ENCODE peak calls at places on chromosomes 13 and 19, in ten cellular contexts. One of them, this sample, is unnamed.

GRCh38 chr19:58319241-58319640 is 7.6 kb upstream of the ZSCAN22 start:
- DNase-seq in thyroid gland: no peak
- DNase-seq in HCT116: no peak
- DNase-seq in body of pancreas: no peak
- DNase-seq in GM12878: no peak
- DNase-seq in endothelial cell of umbilical vein: no peak
- DNase-seq in esophagus squamous epithelium: no peak
- DNase-seq in heart left ventricle: no peak
- DNase-seq in transverse colon: no peak
- DNase-seq in stomach: no peak
- DNase-seq in this sample: no peak

GRCh38 chr19:38671654-38672053 is 24.2 kb downstream of the ACTN4 start:
- DNase-seq in thyroid gland: no peak
- DNase-seq in HCT116: no peak
- DNase-seq in body of pancreas: no peak
- DNase-seq in GM12878: no peak
- DNase-seq in endothelial cell of umbilical vein: peak; percentile 68
- DNase-seq in esophagus squamous epithelium: no peak
- DNase-seq in heart left ventricle: peak; percentile 41
- DNase-seq in transverse colon: no peak
- DNase-seq in stomach: no peak
- DNase-seq in this sample: no peak

GRCh38 chr13:110541526-110541920 is 20.0 kb downstream of the RAB20 start:
- DNase-seq in thyroid gland: no peak
- DNase-seq in HCT116: no peak
- DNase-seq in body of pancreas: no peak
- DNase-seq in GM12878: no peak
- DNase-seq in endothelial cell of umbilical vein: no peak
- DNase-seq in esophagus squamous epithelium: no peak
- DNase-seq in heart left ventricle: no peak
- DNase-seq in transverse colon: no peak
- DNase-seq in stomach: peak; percentile 51
- DNase-seq in this sample: no peak

GRCh38 chr19:43620061-43621001 is 902 bp upstream of the ZNF428 start:
- DNase-seq in thyroid gland: no peak
- DNase-seq in HCT116: no peak
- DNase-seq in body of pancreas: no peak
- DNase-seq in GM12878: no peak
- DNase-seq in endothelial cell of umbilical vein: no peak
- DNase-seq in esophagus squamous epithelium: no peak
- DNase-seq in heart left ventricle: no peak
- DNase-seq in transverse colon: no peak
- DNase-seq in stomach: no peak
- DNase-seq in this sample: no peak

GRCh38 chr13:90868321-90868920 is 479.1 kb upstream of the MIR17HG start:
- DNase-seq in thyroid gland: peak; percentile 20
- DNase-seq in HCT116: peak; percentile 8
- DNase-seq in body of pancreas: peak; percentile 26
- DNase-seq in GM12878: no peak
- DNase-seq in endothelial cell of umbilical vein: peak; percentile 23
- DNase-seq in esophagus squamous epithelium: no peak
- DNase-seq in heart left ventricle: no peak
- DNase-seq in transverse colon: no peak
- DNase-seq in stomach: no peak
- DNase-seq in this sample: no peak

GRCh38 chr19:35348909-35349611 is 1.4 kb downstream of the FFAR1 start:
- DNase-seq in thyroid gland: no peak
- DNase-seq in HCT116: no peak
- DNase-seq in body of pancreas: no peak
- DNase-seq in GM12878: no peak
- DNase-seq in endothelial cell of umbilical vein: no peak
- DNase-seq in esophagus squamous epithelium: no peak
- DNase-seq in heart left ventricle: no peak
- DNase-seq in transverse colon: no peak
- DNase-seq in stomach: no peak
- DNase-seq in this sample: no peak

GRCh38 chr13:109715902-109716301 is 70.5 kb downstream of the IRS2 start:
- DNase-seq in thyroid gland: no peak
- DNase-seq in HCT116: no peak
- DNase-seq in body of pancreas: no peak
- DNase-seq in GM12878: no peak
- DNase-seq in endothelial cell of umbilical vein: no peak
- DNase-seq in esophagus squamous epithelium: no peak
- DNase-seq in heart left ventricle: no peak
- DNase-seq in transverse colon: no peak
- DNase-seq in stomach: no peak
- DNase-seq in this sample: no peak

GRCh38 chr19:44757735-44758505 is 9.4 kb downstream of the BCL3 start:
- DNase-seq in thyroid gland: peak; percentile 66
- DNase-seq in HCT116: no peak
- DNase-seq in body of pancreas: peak; percentile 56
- DNase-seq in GM12878: no peak
- DNase-seq in endothelial cell of umbilical vein: peak; percentile 53
- DNase-seq in esophagus squamous epithelium: no peak
- DNase-seq in heart left ventricle: peak; percentile 87
- DNase-seq in transverse colon: peak; percentile 40
- DNase-seq in stomach: peak; percentile 61
- DNase-seq in this sample: peak; percentile 67

GRCh38 chr13:76991432-76991795 is 467 bp upstream of the CLN5 start:
- DNase-seq in thyroid gland: no peak
- DNase-seq in HCT116: no peak
- DNase-seq in body of pancreas: no peak
- DNase-seq in GM12878: peak; percentile 35
- DNase-seq in endothelial cell of umbilical vein: no peak
- DNase-seq in esophagus squamous epithelium: peak; percentile 44
- DNase-seq in heart left ventricle: no peak
- DNase-seq in transverse colon: peak; percentile 54
- DNase-seq in stomach: peak; percentile 42
- DNase-seq in this sample: peak; percentile 30

GRCh38 chr19:47210689-47211316 is 20.2 kb downstream of the BBC3 start:
- DNase-seq in thyroid gland: peak; percentile 77
- DNase-seq in HCT116: no peak
- DNase-seq in body of pancreas: peak; percentile 85
- DNase-seq in GM12878: no peak
- DNase-seq in endothelial cell of umbilical vein: peak; percentile 91
- DNase-seq in esophagus squamous epithelium: no peak
- DNase-seq in heart left ventricle: peak; percentile 77
- DNase-seq in transverse colon: peak; percentile 86
- DNase-seq in stomach: peak; percentile 87
- DNase-seq in this sample: peak; percentile 90

GRCh38 chr13:19382111-19382510 is 179.2 kb downstream of the TPTE2 start:
- DNase-seq in thyroid gland: no peak
- DNase-seq in HCT116: no peak
- DNase-seq in body of pancreas: no peak
- DNase-seq in GM12878: no peak
- DNase-seq in endothelial cell of umbilical vein: no peak
- DNase-seq in esophagus squamous epithelium: no peak
- DNase-seq in heart left ventricle: no peak
- DNase-seq in transverse colon: no peak
- DNase-seq in stomach: no peak
- DNase-seq in this sample: no peak

GRCh38 chr13:23956106-23956505 is 58.8 kb upstream of the C1QTNF9B start:
- DNase-seq in thyroid gland: no peak
- DNase-seq in HCT116: peak; percentile 31
- DNase-seq in body of pancreas: no peak
- DNase-seq in GM12878: no peak
- DNase-seq in endothelial cell of umbilical vein: no peak
- DNase-seq in esophagus squamous epithelium: no peak
- DNase-seq in heart left ventricle: no peak
- DNase-seq in transverse colon: peak; percentile 65
- DNase-seq in stomach: no peak
- DNase-seq in this sample: no peak

GRCh38 chr19:934865-935422 is 9.1 kb downstream of the ARID3A start:
- DNase-seq in thyroid gland: peak; percentile 99
- DNase-seq in HCT116: no peak
- DNase-seq in body of pancreas: peak; percentile 98
- DNase-seq in GM12878: no peak
- DNase-seq in endothelial cell of umbilical vein: peak; percentile 93
- DNase-seq in esophagus squamous epithelium: no peak
- DNase-seq in heart left ventricle: peak; percentile 92
- DNase-seq in transverse colon: peak; percentile 86
- DNase-seq in stomach: peak; percentile 97
- DNase-seq in this sample: peak; percentile 78

GRCh38 chr19:13902993-13903555 is 2.8 kb downstream of the BRME1 start:
- DNase-seq in thyroid gland: no peak
- DNase-seq in HCT116: no peak
- DNase-seq in body of pancreas: no peak
- DNase-seq in GM12878: no peak
- DNase-seq in endothelial cell of umbilical vein: peak; percentile 21
- DNase-seq in esophagus squamous epithelium: no peak
- DNase-seq in heart left ventricle: no peak
- DNase-seq in transverse colon: no peak
- DNase-seq in stomach: no peak
- DNase-seq in this sample: no peak

GRCh38 chr19:12784871-12785430 is 6.3 kb upstream of the JUNB start:
- DNase-seq in thyroid gland: no peak
- DNase-seq in HCT116: no peak
- DNase-seq in body of pancreas: no peak
- DNase-seq in GM12878: no peak
- DNase-seq in endothelial cell of umbilical vein: no peak
- DNase-seq in esophagus squamous epithelium: no peak
- DNase-seq in heart left ventricle: no peak
- DNase-seq in transverse colon: no peak
- DNase-seq in stomach: no peak
- DNase-seq in this sample: no peak

GRCh38 chr13:50140742-50141659 is 125.8 kb downstream of the KCNRG start:
- DNase-seq in thyroid gland: no peak
- DNase-seq in HCT116: no peak
- DNase-seq in body of pancreas: no peak
- DNase-seq in GM12878: no peak
- DNase-seq in endothelial cell of umbilical vein: no peak
- DNase-seq in esophagus squamous epithelium: no peak
- DNase-seq in heart left ventricle: no peak
- DNase-seq in transverse colon: no peak
- DNase-seq in stomach: no peak
- DNase-seq in this sample: no peak

GRCh38 chr13:51243832-51244231 is 21.6 kb downstream of the FAM124A start:
- DNase-seq in thyroid gland: peak; percentile 92
- DNase-seq in HCT116: no peak
- DNase-seq in body of pancreas: no peak
- DNase-seq in GM12878: no peak
- DNase-seq in endothelial cell of umbilical vein: no peak
- DNase-seq in esophagus squamous epithelium: no peak
- DNase-seq in heart left ventricle: no peak
- DNase-seq in transverse colon: no peak
- DNase-seq in stomach: no peak
- DNase-seq in this sample: no peak

DNA sequence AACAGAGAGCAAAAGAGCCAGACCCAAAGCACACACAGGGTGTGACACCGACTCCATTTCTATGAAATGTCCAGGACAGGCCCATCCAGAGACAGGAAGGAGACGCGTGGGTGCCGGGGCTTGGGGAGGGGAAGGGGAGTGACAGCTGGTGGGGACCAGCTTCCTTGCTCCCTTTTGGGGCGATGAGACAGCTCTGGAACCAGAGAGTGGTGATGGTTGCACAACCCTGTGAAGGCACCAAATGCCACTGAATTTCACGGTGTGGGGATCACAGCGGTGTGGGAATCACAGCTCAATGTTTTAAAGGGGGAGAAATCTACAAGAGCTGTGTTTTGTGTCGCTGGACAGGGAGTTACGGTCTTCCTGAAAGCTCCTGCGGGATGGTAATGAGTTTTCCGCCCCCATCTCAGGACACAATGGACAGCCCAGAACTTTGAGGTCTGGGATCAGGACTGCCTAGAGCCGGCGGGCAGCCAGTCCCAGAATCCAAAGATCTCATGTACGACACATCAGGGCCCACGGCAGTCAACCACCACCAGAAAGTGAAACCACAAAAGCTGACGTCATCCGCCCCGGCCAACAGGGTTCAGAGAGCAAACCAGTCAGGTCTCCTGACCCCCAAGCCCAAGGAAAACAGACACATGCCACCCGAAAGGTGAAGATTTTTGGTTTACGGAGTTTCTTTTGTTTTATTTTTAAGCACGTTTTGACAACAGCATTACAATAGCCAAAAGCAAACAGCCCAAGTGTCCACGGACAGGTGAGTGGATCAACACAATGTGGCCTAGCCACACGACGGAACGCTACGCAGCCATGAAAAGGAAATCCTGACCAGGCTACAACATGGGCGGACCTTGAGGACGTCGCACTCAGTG is 7.3 kb downstream of the SGTA start:
- DNase-seq in thyroid gland: no peak
- DNase-seq in HCT116: no peak
- DNase-seq in body of pancreas: no peak
- DNase-seq in GM12878: no peak
- DNase-seq in endothelial cell of umbilical vein: peak; percentile 64
- DNase-seq in esophagus squamous epithelium: peak; percentile 22
- DNase-seq in heart left ventricle: peak; percentile 82
- DNase-seq in transverse colon: peak; percentile 71
- DNase-seq in stomach: peak; percentile 64
- DNase-seq in this sample: peak; percentile 45
- H3K27me3 ChIP-seq in thyroid gland: no peaks in the 10 kb centered on the region
- H3K27me3 ChIP-seq in HCT116: no peaks in the 10 kb centered on the region
- H3K27me3 ChIP-seq in body of pancreas: no peaks in the 10 kb centered on the region
- H3K27me3 ChIP-seq in GM12878: no peaks in the 10 kb centered on the region
- H3K27me3 ChIP-seq in endothelial cell of umbilical vein: no peaks in the 10 kb centered on the region
- H3K27me3 ChIP-seq in esophagus squamous epithelium: no peaks in the 10 kb centered on the region
- H3K27me3 ChIP-seq in heart left ventricle: no peaks in the 10 kb centered on the region
- H3K27me3 ChIP-seq in transverse colon: no peaks in the 10 kb centered on the region
- H3K27me3 ChIP-seq in stomach: no peaks in the 10 kb centered on the region
- H3K27me3 ChIP-seq in this sample: no peaks in the 10 kb centered on the region

GRCh38 chr13:26155568-26155967 is 66.5 kb downstream of the RNF6 start:
- DNase-seq in thyroid gland: no peak
- DNase-seq in HCT116: no peak
- DNase-seq in body of pancreas: no peak
- DNase-seq in GM12878: no peak
- DNase-seq in endothelial cell of umbilical vein: no peak
- DNase-seq in esophagus squamous epithelium: no peak
- DNase-seq in heart left ventricle: no peak
- DNase-seq in transverse colon: no peak
- DNase-seq in stomach: no peak
- DNase-seq in this sample: no peak
- TF ChIP-seq POLR2A in thyroid gland: no peak
- TF ChIP-seq POLR2A in HCT116: no peak
- TF ChIP-seq POLR2A in body of pancreas: no peak
- TF ChIP-seq POLR2A in GM12878: no peak
- TF ChIP-seq POLR2A in endothelial cell of umbilical vein: no peak
- TF ChIP-seq POLR2A in esophagus squamous epithelium: no peak
- TF ChIP-seq POLR2A in heart left ventricle: no peak
- TF ChIP-seq POLR2A in transverse colon: no peak
- TF ChIP-seq POLR2A in stomach: no peak
- TF ChIP-seq POLR2A in this sample: no peak

GRCh38 chr19:6890938-6891337 is 3.6 kb downstream of the ADGRE1 start:
- DNase-seq in thyroid gland: no peak
- DNase-seq in HCT116: no peak
- DNase-seq in body of pancreas: no peak
- DNase-seq in GM12878: no peak
- DNase-seq in endothelial cell of umbilical vein: no peak
- DNase-seq in esophagus squamous epithelium: no peak
- DNase-seq in heart left ventricle: no peak
- DNase-seq in transverse colon: no peak
- DNase-seq in stomach: no peak
- DNase-seq in this sample: no peak
- H3K27me3 ChIP-seq in thyroid gland: no peaks in the 10 kb centered on the region
- H3K27me3 ChIP-seq in HCT116: peaks cover 20% of the 10 kb centered on the region
- H3K27me3 ChIP-seq in body of pancreas: no peaks in the 10 kb centered on the region
- H3K27me3 ChIP-seq in GM12878: no peaks in the 10 kb centered on the region
- H3K27me3 ChIP-seq in endothelial cell of umbilical vein: no peaks in the 10 kb centered on the region
- H3K27me3 ChIP-seq in esophagus squamous epithelium: no peaks in the 10 kb centered on the region
- H3K27me3 ChIP-seq in heart left ventricle: no peaks in the 10 kb centered on the region
- H3K27me3 ChIP-seq in transverse colon: no peaks in the 10 kb centered on the region
- H3K27me3 ChIP-seq in stomach: peaks cover 13% of the 10 kb centered on the region
- H3K27me3 ChIP-seq in this sample: no peaks in the 10 kb centered on the region

GRCh38 chr19:32908641-32909190 is 39.1 kb upstream of the SLC7A9 start:
- DNase-seq in thyroid gland: no peak
- DNase-seq in HCT116: no peak
- DNase-seq in body of pancreas: no peak
- DNase-seq in GM12878: no peak
- DNase-seq in endothelial cell of umbilical vein: no peak
- DNase-seq in esophagus squamous epithelium: no peak
- DNase-seq in heart left ventricle: no peak
- DNase-seq in transverse colon: no peak
- DNase-seq in stomach: no peak
- DNase-seq in this sample: no peak
- TF ChIP-seq POLR2A in thyroid gland: no peak
- TF ChIP-seq POLR2A in HCT116: no peak
- TF ChIP-seq POLR2A in body of pancreas: no peak
- TF ChIP-seq POLR2A in GM12878: no peak
- TF ChIP-seq POLR2A in endothelial cell of umbilical vein: no peak
- TF ChIP-seq POLR2A in esophagus squamous epithelium: no peak
- TF ChIP-seq POLR2A in heart left ventricle: no peak
- TF ChIP-seq POLR2A in transverse colon: no peak
- TF ChIP-seq POLR2A in stomach: no peak
- TF ChIP-seq POLR2A in this sample: no peak